ENCODE peak calls at places on chromosomes 11 and 22, in five cellular contexts. Z, U, E, X and J are unnamed samples. For H3K9me3, the result is how much of the 10 kb centered on the place peaks cover.

GRCh38 chr22:31556627-31557203 is 60.4 kb downstream of the SFI1 start:
- DNase-seq in Z (no peak), U (peak), E (peak), X (no peak), J (no peak)

GRCh38 chr11:35367491-35367890 is 51.9 kb downstream of the SLC1A2 start:
- DNase-seq in Z (no peak), U (no peak), E (no peak), X (no peak), J (no peak)

GRCh38 chr22:41380993-41381328 is 781 bp upstream of the TEF start:
- DNase-seq in Z (no peak), U (peak), E (peak), X (peak), J (no peak)

GRCh38 chr22:29050457-29050856 is 11.2 kb downstream of the C22orf31 start:
- DNase-seq in Z (no peak), U (no peak), E (no peak), X (no peak), J (peak)

GRCh38 chr22:38304526-38304925 is 12.7 kb downstream of the CSNK1E start:
- DNase-seq in Z (no peak), U (no peak), E (no peak), X (no peak), J (no peak)

GRCh38 chr11:73507086-73507485 is 90.8 kb downstream of the FAM168A start:
- DNase-seq in Z (no peak), U (no peak), E (no peak), X (no peak), J (no peak)

GRCh38 chr11:2582436-2582931 is 117.3 kb downstream of the KCNQ1OT1 start:
- DNase-seq in Z (peak), U (no peak), E (no peak), X (peak), J (peak)

GRCh38 chr11:88411265-88411664 is 73.7 kb upstream of the CTSC start:
- DNase-seq in Z (no peak), U (no peak), E (no peak), X (no peak), J (no peak)

GRCh38 chr11:328012-328411 is 7.4 kb upstream of the IFITM3 start:
- DNase-seq in Z (no peak), U (no peak), E (no peak), X (no peak), J (peak)

GRCh38 chr22:29690481-29690880 is 29.3 kb upstream of the CABP7 start:
- DNase-seq in Z (no peak), U (no peak), E (no peak), X (no peak), J (no peak)

GRCh38 chr11:31106963-31107576 is 262.5 kb downstream of the DCDC1 start:
- DNase-seq in Z (no peak), U (peak), E (peak), X (peak), J (no peak)

GRCh38 chr11:103228807-103229206 is 119.6 kb downstream of the DYNC2H1 start:
- DNase-seq in Z (no peak), U (no peak), E (no peak), X (no peak), J (no peak)

DNA sequence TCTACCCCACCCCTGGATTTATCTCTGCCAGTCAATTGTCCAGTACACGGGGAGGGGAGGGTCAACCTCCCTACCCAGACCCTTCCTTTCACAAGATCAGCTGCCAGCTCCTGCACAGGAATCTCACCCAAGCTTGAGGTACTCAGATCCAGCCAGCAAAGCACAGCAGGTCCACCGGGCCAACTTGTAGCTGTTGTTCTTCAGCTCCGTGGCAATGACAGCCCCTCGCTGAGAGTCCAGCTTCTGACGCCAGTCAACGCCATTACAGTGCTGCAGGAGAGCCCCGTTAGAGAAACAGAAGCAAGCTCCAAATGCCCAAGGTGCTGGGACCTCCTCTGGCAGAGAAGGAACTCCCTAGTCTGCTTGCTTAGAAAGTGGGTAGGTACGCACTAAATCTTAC is 5.5 kb upstream of the FOXRED2 start:
- DNase-seq in Z (no peak), U (no peak), E (no peak), X (no peak), J (no peak)
- TF ChIP-seq POLR2A in Z (no peak), U (no peak), E (no peak), X (no peak), J (no peak)

GRCh38 chr22:47552024-47552423 is 789.6 kb downstream of the TBC1D22A start:
- DNase-seq in Z (peak), U (no peak), E (no peak), X (no peak), J (no peak)
- H3K9me3 ChIP-seq in Z (under half), U (under half), E (under half), X (under half), J (under half)

GRCh38 chr11:65916391-65916790 is 2.5 kb downstream of the C11orf68 start:
- DNase-seq in Z (no peak), U (no peak), E (no peak), X (no peak), J (no peak)

GRCh38 chr11:65915101-65915820 is 3.6 kb downstream of the C11orf68 start:
- DNase-seq in Z (no peak), U (no peak), E (no peak), X (no peak), J (no peak)

GRCh38 chr11:65917434-65918210 is 1.2 kb downstream of the C11orf68 start:
- DNase-seq in Z (no peak), U (no peak), E (no peak), X (no peak), J (peak)

GRCh38 chr11:65917077-65917433 is 1.8 kb downstream of the C11orf68 start:
- DNase-seq in Z (no peak), U (no peak), E (no peak), X (no peak), J (no peak)

DNA sequence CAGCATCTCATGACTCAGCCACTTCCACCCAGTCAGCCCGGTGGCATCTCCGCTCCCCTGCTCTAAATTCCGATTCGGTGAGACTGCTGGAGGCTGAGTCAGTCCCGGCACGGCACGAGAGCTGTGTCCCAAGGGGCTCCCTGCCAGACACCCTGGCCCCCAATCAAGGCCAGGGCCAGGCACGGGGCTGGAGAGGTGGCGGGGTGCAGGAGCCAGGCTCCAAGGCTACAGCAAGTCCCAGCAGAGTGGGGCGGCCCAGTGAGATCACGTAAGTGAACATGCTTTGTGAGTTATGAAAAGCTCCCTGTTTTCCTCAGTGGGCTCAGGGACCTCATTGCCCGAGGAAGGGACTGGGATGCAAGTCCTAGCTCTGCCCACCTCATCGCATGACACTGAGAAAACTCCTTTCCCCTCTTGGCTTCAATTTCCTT is 3.0 kb downstream of the C11orf68 start:
- DNase-seq in Z (peak), U (peak), E (peak), X (peak), J (peak)
- TF ChIP-seq POLR2AphosphoS5 in Z (peak), U (peak), E (peak), X (peak), J (no peak)

DNA sequence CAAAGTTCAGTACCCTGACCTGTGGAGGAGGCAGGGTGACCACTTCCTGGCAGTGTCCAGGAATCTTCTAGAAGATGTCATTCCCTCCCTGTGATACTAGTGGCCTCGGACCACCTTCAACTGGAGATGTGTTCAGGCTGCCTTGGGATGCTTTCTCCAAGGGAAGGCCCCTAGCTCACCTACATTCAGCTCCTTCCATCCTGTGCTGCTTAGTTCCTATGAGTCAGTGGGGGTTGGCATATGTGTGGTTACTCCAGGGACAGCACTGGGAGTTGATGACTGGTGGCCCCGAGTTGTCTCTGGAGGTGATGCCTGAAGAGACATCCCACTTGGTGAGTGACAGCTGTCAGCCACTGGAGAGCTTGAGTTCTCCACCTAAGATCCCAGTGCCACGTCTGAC is 81.8 kb upstream of the OR9Q1 start:
- DNase-seq in Z (no peak), U (no peak), E (no peak), X (no peak), J (no peak)
- TF ChIP-seq POLR2A in Z (no peak), U (no peak), E (no peak), X (no peak), J (no peak)